ENCODE peak calls at places on chromosomes 11 and 22, in six cellular contexts. T, X, O, C, B and A are unnamed samples.

GRCh38 chr11:1563149-1563638 is 8.9 kb downstream of the DUSP8 start:
- DNase-seq in T (no peak), X (no peak), O (no peak), C (no peak), B (no peak), A (peak; percentile 41)

GRCh38 chr11:94131363-94132115 is 2.9 kb downstream of the PANX1 start:
- DNase-seq in T (no peak), X (peak; percentile 81), O (no peak), C (no peak), B (peak; percentile 81), A (no peak)

GRCh38 chr22:47687776-47688175 is 925.3 kb downstream of the TBC1D22A start:
- DNase-seq in T (no peak), X (no peak), O (no peak), C (no peak), B (no peak), A (no peak)

GRCh38 chr11:28619870-28620540 is 511.8 kb downstream of the METTL15 start:
- DNase-seq in T (no peak), X (no peak), O (no peak), C (no peak), B (no peak), A (no peak)

GRCh38 chr11:58334708-58335107 is 24.2 kb downstream of the OR5B17 start:
- DNase-seq in T (no peak), X (no peak), O (peak; percentile 41), C (no peak), B (no peak), A (no peak)

GRCh38 chr11:45109400-45109799 is 37.0 kb upstream of the PRDM11 start:
- DNase-seq in T (no peak), X (no peak), O (no peak), C (no peak), B (no peak), A (no peak)

GRCh38 chr11:15672822-15673221 is 558.1 kb downstream of the INSC start:
- DNase-seq in T (no peak), X (no peak), O (no peak), C (no peak), B (no peak), A (no peak)

GRCh38 chr22:29215012-29215860 is 9.5 kb downstream of the EMID1 start:
- DNase-seq in T (no peak), X (no peak), O (no peak), C (no peak), B (no peak), A (no peak)

GRCh38 chr11:11944444-11944843 is 64.0 kb downstream of the DKK3 start:
- DNase-seq in T (no peak), X (no peak), O (no peak), C (no peak), B (peak; percentile 58), A (no peak)

GRCh38 chr11:70496591-70497535 is 98.5 kb downstream of the CTTN start:
- DNase-seq in T (no peak), X (no peak), O (no peak), C (no peak), B (no peak), A (peak; percentile 27)

GRCh38 chr11:40647290-40647689 is 812.2 kb downstream of the LRRC4C start:
- DNase-seq in T (no peak), X (no peak), O (no peak), C (no peak), B (no peak), A (no peak)

GRCh38 chr11:113643701-113644100 is 62.4 kb downstream of the TMPRSS5 start:
- DNase-seq in T (no peak), X (no peak), O (no peak), C (no peak), B (no peak), A (no peak)

GRCh38 chr11:117836077-117836960 is 11.8 kb upstream of the FXYD2 start:
- DNase-seq in T (no peak), X (no peak), O (no peak), C (no peak), B (no peak), A (peak; percentile 81)

GRCh38 chr22:27206001-27206746 is 548.8 kb downstream of the MIAT start:
- DNase-seq in T (no peak), X (no peak), O (no peak), C (no peak), B (no peak), A (no peak)

GRCh38 chr22:47033648-47034000 is 271.2 kb downstream of the TBC1D22A start:
- DNase-seq in T (no peak), X (no peak), O (no peak), C (no peak), B (no peak), A (no peak)

GRCh38 chr11:126696976-126697375 is 303.6 kb downstream of the KIRREL3 start:
- DNase-seq in T (no peak), X (no peak), O (no peak), C (no peak), B (peak; percentile 13), A (no peak)

GRCh38 chr11:8247312-8247711 is 16.4 kb downstream of the LMO1 start:
- DNase-seq in T (no peak), X (peak; percentile 6), O (no peak), C (no peak), B (peak; percentile 65), A (no peak)

GRCh38 chr11:71200172-71200716 is 52.1 kb downstream of the SHANK2 start:
- DNase-seq in T (no peak), X (no peak), O (no peak), C (no peak), B (no peak), A (no peak)

GRCh38 chr22:47135338-47135737 is 372.9 kb downstream of the TBC1D22A start:
- DNase-seq in T (no peak), X (no peak), O (no peak), C (no peak), B (no peak), A (no peak)

GRCh38 chr22:50399751-50400331 is 56.7 kb downstream of the PPP6R2 start:
- DNase-seq in T (no peak), X (peak; percentile 21), O (peak; percentile 29), C (no peak), B (peak; percentile 18), A (peak; percentile 80)